ENCODE peak calls at places on chromosomes 7 and 10, in eight cellular contexts. M is IMR-90; U is lower leg skin; J is MCF 10A; O is CD4-positive, alpha-beta T cell; T is RWPE1; E is cardiac muscle cell; D is fibroblast of lung. V is an unnamed sample.

GRCh38 chr10:35342381-35342780 is 6.1 kb downstream of the CCNY start:
- DNase-seq in M (no peak), U (no peak), J (no peak), O (no peak), T (no peak), E (no peak), D (no peak), V (no peak)

GRCh38 chr7:157487046-157487770 is 150.4 kb downstream of the DNAJB6 start:
- DNase-seq in M (no peak), U (no peak), J (no peak), O (no peak), T (no peak), E (no peak), D (no peak), V (no peak)

GRCh38 chr10:103820101-103821062 is 35.0 kb downstream of the SH3PXD2A start:
- DNase-seq in M (peak), U (no peak), J (no peak), O (no peak), T (no peak), E (peak), D (peak), V (peak)

GRCh38 chr7:44650242-44650641 is 43.8 kb downstream of the OGDH start:
- DNase-seq in M (no peak), U (no peak), J (no peak), O (no peak), T (no peak), E (no peak), D (no peak), V (no peak)

GRCh38 chr10:98916751-98917150 is 318.9 kb downstream of the HPSE2 start:
- DNase-seq in M (peak), U (no peak), J (no peak), O (no peak), T (no peak), E (no peak), D (no peak), V (no peak)

GRCh38 chr7:83852136-83852535 is 203.2 kb upstream of the SEMA3E start:
- DNase-seq in M (no peak), U (no peak), J (peak), O (no peak), T (no peak), E (no peak), D (peak), V (no peak)

GRCh38 chr10:112811741-112812551 is 138.1 kb upstream of the TCF7L2 start:
- DNase-seq in M (peak), U (peak), J (peak), O (no peak), T (peak), E (peak), D (peak), V (peak)

GRCh38 chr7:148697256-148697841 is 1.4 kb upstream of the CUL1 start:
- DNase-seq in M (peak), U (peak), J (no peak), O (no peak), T (no peak), E (peak), D (peak), V (peak)

GRCh38 chr7:77979219-77979618 is 180.6 kb downstream of the PHTF2 start:
- DNase-seq in M (peak), U (no peak), J (peak), O (no peak), T (no peak), E (no peak), D (peak), V (no peak)

GRCh38 chr10:36266923-36267322 is 624.8 kb upstream of the FZD8 start:
- DNase-seq in M (no peak), U (no peak), J (no peak), O (no peak), T (peak), E (no peak), D (no peak), V (no peak)

GRCh38 chr10:55263327-55263726 is 462.3 kb upstream of the PCDH15 start:
- DNase-seq in M (no peak), U (no peak), J (no peak), O (no peak), T (no peak), E (no peak), D (no peak), V (no peak)

GRCh38 chr7:145462463-145462862 is 626.6 kb upstream of the TPK1 start:
- DNase-seq in M (no peak), U (no peak), J (no peak), O (no peak), T (no peak), E (no peak), D (no peak), V (no peak)

GRCh38 chr7:20477091-20477490 is 138.4 kb upstream of the ABCB5 start:
- DNase-seq in M (no peak), U (no peak), J (no peak), O (no peak), T (no peak), E (no peak), D (no peak), V (no peak)

GRCh38 chr10:11875183-11875498 is 52.0 kb downstream of the PROSER2 start:
- DNase-seq in M (peak), U (no peak), J (no peak), O (no peak), T (no peak), E (no peak), D (no peak), V (no peak)

GRCh38 chr10:124367936-124368335 is 50.8 kb downstream of the OAT start:
- DNase-seq in M (no peak), U (no peak), J (no peak), O (no peak), T (no peak), E (no peak), D (no peak), V (no peak)

GRCh38 chr10:49277973-49278372 is 21.0 kb upstream of the C10orf71 start:
- DNase-seq in M (no peak), U (no peak), J (no peak), O (no peak), T (no peak), E (no peak), D (no peak), V (no peak)

GRCh38 chr7:4731803-4732202 is 43.6 kb upstream of the AP5Z1 start:
- DNase-seq in M (no peak), U (no peak), J (no peak), O (no peak), T (no peak), E (no peak), D (no peak), V (no peak)

GRCh38 chr7:112550468-112551060 is 69.8 kb downstream of the LSMEM1 start:
- DNase-seq in M (peak), U (peak), J (peak), O (no peak), T (peak), E (peak), D (peak), V (peak)

DNA sequence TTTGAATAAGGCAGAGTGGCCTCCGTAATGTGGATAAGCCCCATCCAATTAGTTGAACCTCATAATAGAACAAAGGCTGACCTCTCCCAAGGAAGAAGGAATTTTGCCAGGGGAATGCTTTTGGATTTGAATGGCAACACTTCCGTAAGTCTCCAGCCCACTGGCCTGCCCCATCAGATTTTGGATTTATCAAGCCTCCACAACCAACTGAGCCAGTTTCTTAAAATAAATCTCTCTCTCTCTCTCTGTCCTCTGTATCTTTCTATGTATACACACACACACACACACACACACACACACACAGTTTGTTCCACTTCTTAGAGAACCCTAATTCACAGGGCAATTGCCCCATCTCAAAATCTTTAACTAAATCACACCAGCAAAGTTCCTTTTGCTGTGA is 100.9 kb upstream of the CAV2 start:
- DNase-seq in M (no peak), U (no peak), J (no peak), O (no peak), T (no peak), E (no peak), D (no peak), V (no peak)
- TF ChIP-seq CTCF in M (no peak), U (no peak), J (no peak), O (no peak), T (no peak), E (no peak), D (no peak), V (no peak)

DNA sequence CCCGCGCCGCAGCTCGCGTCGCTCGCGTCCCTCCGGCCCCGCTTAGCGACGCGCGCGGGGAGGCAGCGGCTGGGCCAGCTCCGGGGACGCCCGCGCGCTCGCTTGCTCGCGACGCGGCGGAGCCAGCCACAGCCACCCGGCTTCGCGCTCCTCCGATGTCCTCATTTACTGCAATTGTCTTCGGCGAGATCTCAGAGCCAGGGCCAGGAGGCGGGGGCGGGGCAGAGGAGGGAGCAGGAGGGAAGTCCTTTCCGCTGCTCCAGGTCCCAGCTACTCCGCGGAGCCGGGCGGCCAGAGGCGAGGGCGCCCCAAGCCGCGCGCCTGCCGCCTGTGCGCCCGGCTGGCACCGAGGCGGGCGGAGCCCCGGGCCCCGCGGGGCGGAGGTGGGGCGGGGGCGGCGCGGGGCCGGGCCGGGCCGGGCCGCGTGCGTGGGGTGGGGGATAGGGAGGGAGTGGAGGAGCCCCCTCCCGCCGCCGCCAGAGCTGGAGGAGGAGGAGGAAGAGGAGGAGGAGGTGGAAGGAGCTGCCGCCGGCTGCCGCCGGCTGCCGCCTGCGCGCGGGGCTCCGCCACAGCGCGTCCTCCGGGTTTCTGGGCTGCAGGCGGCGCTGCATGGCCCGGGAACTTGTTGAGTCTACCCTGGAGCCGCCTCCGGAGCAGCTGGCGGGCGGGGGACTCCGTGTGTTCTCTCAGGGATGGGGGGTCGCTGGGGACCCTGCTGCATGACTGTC is at the start of gene INSYN2A:
- DNase-seq in M (peak), U (no peak), J (peak), O (no peak), T (peak), E (peak), D (peak), V (peak)
- TF ChIP-seq CTCF in M (peak), U (no peak), J (no peak), O (no peak), T (no peak), E (peak), D (peak), V (peak)

GRCh38 chr10:102347236-102347828 is 48.2 kb upstream of the NFKB2 start:
- DNase-seq in M (peak), U (no peak), J (peak), O (no peak), T (peak), E (peak), D (peak), V (peak)
- TF ChIP-seq CTCF in M (peak), U (no peak), J (peak), O (no peak), T (peak), E (peak), D (peak), V (peak)

GRCh38 chr7:158804335-158804734 is 25.0 kb downstream of the ESYT2 start:
- DNase-seq in M (no peak), U (no peak), J (no peak), O (no peak), T (no peak), E (no peak), D (no peak), V (no peak)
- TF ChIP-seq CTCF in M (no peak), U (no peak), J (no peak), O (no peak), T (no peak), E (no peak), D (no peak), V (no peak)

DNA sequence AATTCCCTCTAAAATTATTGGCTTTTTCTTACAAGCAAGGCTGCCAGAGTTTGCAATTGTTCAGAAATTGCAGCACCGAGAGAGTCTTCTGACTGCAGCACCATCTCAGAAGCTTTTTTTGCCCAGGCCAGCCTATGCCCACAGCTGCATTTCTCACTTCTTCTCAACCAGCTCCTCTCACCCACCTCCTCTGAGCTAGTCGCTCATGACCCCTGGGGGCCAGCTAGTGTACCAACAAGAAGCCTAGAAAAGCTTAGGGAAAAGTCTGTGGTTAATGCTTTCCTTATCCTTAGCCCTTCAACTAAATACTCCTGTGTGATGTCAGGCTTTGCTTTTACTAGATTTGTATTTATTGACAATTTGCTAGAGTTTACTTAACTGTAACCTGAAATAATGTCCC is 264.9 kb downstream of the HTR7 start:
- DNase-seq in M (peak), U (no peak), J (peak), O (no peak), T (peak), E (peak), D (peak), V (peak)
- TF ChIP-seq CTCF in M (peak), U (no peak), J (peak), O (no peak), T (peak), E (peak), D (peak), V (peak)

GRCh38 chr7:101669307-101669706 is 40.2 kb upstream of the MYL10 start:
- DNase-seq in M (no peak), U (no peak), J (no peak), O (no peak), T (no peak), E (no peak), D (no peak), V (no peak)
- TF ChIP-seq CTCF in M (peak), U (no peak), J (peak), O (no peak), T (no peak), E (peak), D (peak), V (peak)

DNA sequence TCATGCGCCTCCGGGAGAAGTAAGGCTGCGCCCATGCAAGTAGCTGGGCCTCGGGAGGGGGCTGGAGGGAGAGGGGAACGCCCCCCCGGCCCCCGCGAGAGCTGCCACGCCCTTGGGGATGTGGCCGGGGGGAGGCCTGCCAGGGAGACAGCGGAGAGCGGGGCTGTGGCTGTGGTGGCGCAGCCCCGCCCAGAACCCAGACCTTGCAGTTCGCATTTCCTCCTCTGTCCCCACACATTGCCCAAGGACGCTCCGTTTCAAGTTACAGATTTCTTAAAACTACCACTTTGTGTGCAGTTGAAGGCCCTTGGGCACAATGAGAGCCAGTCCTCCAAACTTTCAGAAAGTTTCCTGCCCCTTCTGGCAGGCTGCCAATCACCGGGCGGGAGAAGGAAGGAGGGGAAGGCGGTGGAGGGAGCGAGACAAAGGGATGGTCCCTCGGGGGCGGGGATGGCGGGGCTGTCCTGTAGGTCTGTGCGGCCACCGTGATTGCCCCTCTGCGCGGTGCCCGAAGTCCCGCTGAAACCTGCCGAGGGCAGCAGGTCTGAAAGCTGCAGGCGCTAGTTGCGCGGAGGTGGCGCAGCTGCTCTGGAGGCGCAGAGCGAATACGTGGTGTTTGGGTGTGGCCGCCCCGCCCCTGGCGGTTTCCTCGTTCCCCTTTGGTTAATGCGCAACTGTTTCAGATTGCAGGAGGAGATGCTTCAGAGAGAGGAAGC is 2.1 kb downstream of the VIM start:
- DNase-seq in M (peak), U (peak), J (peak), O (peak), T (peak), E (peak), D (peak), V (peak)
- TF ChIP-seq CTCF in M (no peak), U (no peak), J (no peak), O (no peak), T (no peak), E (no peak), D (no peak), V (peak)

DNA sequence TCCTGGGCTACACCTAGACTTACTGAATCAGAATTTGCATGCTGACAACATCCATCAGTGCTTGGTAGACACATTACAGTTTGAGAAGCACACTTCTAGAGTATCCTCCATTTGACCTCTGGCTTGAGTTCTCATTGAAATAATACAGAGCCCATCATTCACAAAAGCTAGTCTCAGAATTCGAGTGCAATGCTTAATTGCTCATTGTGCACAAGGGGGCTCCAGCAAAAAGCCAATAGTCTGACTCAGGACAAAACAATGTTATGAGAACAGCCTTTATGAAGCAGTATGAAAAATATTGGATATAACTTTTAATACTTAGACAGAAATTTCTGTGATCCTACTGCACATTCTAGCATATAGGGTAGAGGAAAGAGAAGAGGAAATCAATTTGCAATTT is 105.7 kb upstream of the ANK3 start:
- DNase-seq in M (peak), U (no peak), J (no peak), O (no peak), T (no peak), E (no peak), D (peak), V (peak)
- TF ChIP-seq CTCF in M (no peak), U (no peak), J (no peak), O (no peak), T (no peak), E (peak), D (peak), V (peak)

GRCh38 chr7:133165001-133165400 is 83.1 kb upstream of the CHCHD3 start:
- DNase-seq in M (no peak), U (no peak), J (no peak), O (no peak), T (no peak), E (no peak), D (no peak), V (no peak)

GRCh38 chr7:133167300-133167699 is 85.4 kb upstream of the CHCHD3 start:
- DNase-seq in M (no peak), U (no peak), J (no peak), O (no peak), T (no peak), E (no peak), D (no peak), V (no peak)

DNA sequence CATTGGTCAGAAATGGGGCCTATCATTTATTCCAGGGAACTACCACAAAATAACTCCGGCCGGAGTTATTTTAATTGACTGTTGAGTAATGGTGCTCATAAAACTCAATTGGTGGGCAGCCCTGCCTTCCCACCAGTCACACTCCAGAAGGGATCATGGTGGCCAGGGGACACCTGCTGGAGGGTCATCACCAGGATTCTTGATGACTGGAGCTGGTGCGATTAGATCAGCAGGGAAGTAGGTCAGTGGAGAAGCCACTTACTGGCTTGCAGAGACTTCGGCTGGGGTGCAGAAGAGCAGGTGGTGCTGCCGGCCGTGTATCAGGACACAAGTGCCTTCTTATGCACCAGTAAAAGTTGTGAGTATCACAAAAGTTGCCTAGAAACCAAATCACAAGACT is 82.6 kb upstream of the CHCHD3 start:
- DNase-seq in M (no peak), U (no peak), J (no peak), O (no peak), T (no peak), E (no peak), D (no peak), V (no peak)
- TF ChIP-seq CTCF in M (no peak), U (no peak), J (no peak), O (no peak), T (no peak), E (no peak), D (no peak), V (no peak)

GRCh38 chr10:63887026-63887589 is 365.9 kb downstream of the REEP3 start:
- DNase-seq in M (no peak), U (no peak), J (no peak), O (no peak), T (no peak), E (peak), D (no peak), V (no peak)
- TF ChIP-seq CTCF in M (no peak), U (no peak), J (no peak), O (no peak), T (no peak), E (peak), D (no peak), V (no peak)

V was measured in fibroblast of the aortic adventitia.